ENCODE peak calls at places on chromosomes 3 and 15, in six cellular contexts. G is astrocyte of the spinal cord, S is psoas muscle, C is BE2C, Y is mucosa of descending colon, P is fibroblast of pulmonary artery. E is an unnamed sample.

GRCh38 chr3:185082149-185082548 is 70.7 kb downstream of the C3orf70 start:
- DNase-seq in P (no peak), G (no peak), C (no peak), S (no peak), Y (no peak), E (no peak)

GRCh38 chr3:187958432-187959003 is 195.4 kb upstream of the LPP start:
- DNase-seq in C (no peak), G (no peak), P (no peak), Y (peak; percentile 23), S (no peak), E (no peak)

GRCh38 chr15:39585871-39586301 is 5.0 kb downstream of the THBS1 start:
- DNase-seq in Y (peak; percentile 48), G (no peak), P (no peak), S (no peak), C (no peak), E (no peak)

GRCh38 chr15:37682304-37682703 is 252.1 kb upstream of the TMCO5A start:
- DNase-seq in P (peak; percentile 33), Y (no peak), G (peak; percentile 32), S (no peak), C (no peak), E (no peak)

GRCh38 chr3:27423463-27423862 is 54.3 kb upstream of the NEK10 start:
- DNase-seq in S (no peak), Y (no peak), G (peak; percentile 70), P (peak; percentile 52), C (no peak), E (no peak)

GRCh38 chr3:45473841-45474240 is 85.5 kb downstream of the LARS2 start:
- DNase-seq in G (peak; percentile 68), P (peak; percentile 77), Y (no peak), C (peak; percentile 51), S (peak; percentile 28), E (no peak)

GRCh38 chr3:175127075-175127662 is 268.0 kb downstream of the NAALADL2 start:
- DNase-seq in P (no peak), C (no peak), Y (no peak), S (no peak), G (no peak), E (no peak)

GRCh38 chr15:29072444-29072843 is 186.7 kb downstream of the APBA2 start:
- DNase-seq in G (no peak), P (no peak), C (no peak), Y (no peak), S (no peak), E (peak; percentile 63)

GRCh38 chr15:99347609-99348008 is 96.3 kb downstream of the LRRC28 start:
- DNase-seq in P (peak; percentile 13), G (no peak), C (no peak), Y (no peak), S (no peak), E (no peak)

GRCh38 chr15:42498212-42499038 is 3.0 kb downstream of the SNAP23 start:
- DNase-seq in G (no peak), P (no peak), C (no peak), Y (no peak), S (no peak), E (no peak)

DNA sequence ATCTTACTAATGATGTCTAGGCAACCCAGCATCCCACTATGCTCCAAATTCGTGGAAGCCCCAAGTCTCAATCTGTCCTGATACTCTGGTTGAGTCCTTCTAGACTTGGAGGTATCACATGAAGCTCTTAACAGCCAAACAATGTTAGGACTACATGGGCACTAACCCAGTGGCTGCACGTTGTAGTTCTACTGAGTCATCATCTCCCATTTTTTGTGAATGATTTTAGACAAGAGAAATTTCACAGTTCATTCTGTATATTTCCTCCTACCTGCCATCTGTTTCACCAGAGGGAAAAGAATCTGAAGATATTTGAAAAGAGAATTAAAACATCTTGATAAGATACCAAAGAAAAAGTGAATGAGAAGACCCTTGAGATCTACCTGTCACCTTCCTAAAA is 9.8 kb upstream of the WWTR1 start:
- DNase-seq in C (no peak), G (no peak), S (no peak), P (no peak), Y (no peak), E (no peak)
- H3K4me3 ChIP-seq in C (no peak overlapping the region), G (no peak overlapping the region), S (no peak overlapping the region), P (no peak overlapping the region), Y (no peak overlapping the region), E (no peak overlapping the region)

DNA sequence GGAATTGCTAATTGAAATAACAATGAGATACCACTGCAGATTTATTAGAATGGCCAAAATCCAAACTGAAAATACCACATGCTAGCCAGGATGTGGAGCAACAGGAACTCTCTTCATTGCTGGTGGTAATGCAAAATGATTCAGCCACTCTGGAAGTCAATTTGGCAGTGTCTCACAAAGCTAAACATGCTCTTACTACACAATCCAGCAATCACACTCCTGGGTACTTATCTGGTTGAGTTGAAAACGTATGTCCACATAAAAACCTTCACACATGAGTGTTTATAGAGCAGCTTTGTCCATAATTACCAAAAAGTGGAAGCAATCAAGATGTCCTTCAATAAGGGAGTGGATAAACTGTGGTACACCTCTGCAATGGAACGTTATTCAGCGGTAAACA is 113.3 kb downstream of the SMAD6 start:
- DNase-seq in G (peak; percentile 90), Y (no peak), C (no peak), P (peak; percentile 94), S (no peak), E (no peak)
- TF ChIP-seq CTCF in G (no peak), Y (no peak), C (no peak), P (no peak), S (no peak), E (no peak)

DNA sequence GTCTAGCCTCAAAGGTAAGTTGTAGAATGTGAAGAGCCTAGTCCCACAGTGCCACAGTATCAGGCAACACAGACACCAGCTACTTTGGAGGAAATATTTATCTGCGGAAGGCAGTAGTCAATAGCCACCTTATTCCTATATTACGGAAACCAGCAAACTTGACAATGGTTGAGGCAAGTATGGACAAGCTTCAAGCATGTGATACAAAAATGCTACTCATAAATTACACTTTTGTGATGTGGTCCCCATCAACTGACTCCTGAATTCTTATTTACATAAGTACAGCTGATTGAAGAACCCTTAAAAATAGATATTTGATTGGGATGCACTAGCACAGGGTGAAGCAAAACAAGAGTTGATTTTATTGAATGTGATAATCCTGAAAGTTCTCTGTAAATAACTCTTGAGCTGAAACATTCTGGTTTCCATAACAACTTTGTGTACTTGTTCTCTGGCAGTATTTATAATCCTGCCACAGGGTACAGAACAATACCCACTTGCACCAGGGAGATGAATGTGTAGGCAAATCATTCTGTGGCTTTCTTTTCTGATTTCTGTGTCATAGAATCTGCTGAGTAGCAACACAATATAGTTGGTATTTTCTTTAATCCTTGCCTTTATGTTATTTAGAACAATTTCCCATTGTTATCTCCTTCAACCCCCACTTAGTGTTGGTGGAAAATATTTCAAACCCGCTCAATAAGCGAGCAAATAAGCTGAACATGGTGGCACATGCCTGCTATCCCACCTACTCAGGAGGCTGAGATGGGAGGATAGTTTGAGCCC is at the start of gene ANKUB1:
- DNase-seq in G (no peak), C (no peak), S (no peak), Y (no peak), P (no peak), E (no peak)
- H3K4me3 ChIP-seq in G (no peak within 1 kb of the TSS), C (no peak within 1 kb of the TSS), S (no peak within 1 kb of the TSS), Y (no peak within 1 kb of the TSS), P (no peak within 1 kb of the TSS), E (no peak within 1 kb of the TSS)

GRCh38 chr3:110314512-110315114 is 757.0 kb upstream of the NECTIN3 start:
- DNase-seq in S (no peak), P (peak; percentile 71), Y (peak; percentile 83), G (peak; percentile 65), C (peak; percentile 55), E (peak; percentile 29)
- TF ChIP-seq CTCF in S (peak; percentile 68), P (peak; percentile 77), Y (peak; percentile 60), G (peak; percentile 75), C (peak; percentile 85), E (no peak)

GRCh38 chr3:55664387-55664786 is 177.3 kb upstream of the WNT5A start:
- DNase-seq in G (no peak), Y (no peak), P (no peak), C (no peak), S (no peak), E (no peak)
- H3K4me3 ChIP-seq in G (no peak overlapping the region), Y (no peak overlapping the region), P (no peak overlapping the region), C (no peak overlapping the region), S (no peak overlapping the region), E (no peak overlapping the region)

DNA sequence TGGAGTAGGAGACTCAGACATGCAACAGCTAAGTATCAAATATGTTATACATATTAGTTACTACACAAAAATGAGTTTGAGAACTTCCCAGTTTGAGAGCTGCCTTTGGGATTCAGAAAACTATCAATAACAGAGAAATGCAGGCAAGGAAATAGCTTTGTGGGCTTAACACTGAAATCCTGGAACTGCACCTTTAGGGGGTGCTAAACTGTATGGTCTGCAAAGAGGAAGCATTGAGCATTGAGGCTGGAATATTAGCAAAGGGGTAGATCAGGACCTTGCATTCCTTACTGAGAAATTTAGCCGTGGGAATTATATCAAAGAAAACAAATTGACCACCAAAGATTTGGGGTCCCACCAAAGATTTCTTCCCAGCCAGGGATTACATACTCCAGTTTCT is 580.0 kb downstream of the ZNF385D start:
- DNase-seq in S (no peak), Y (no peak), G (no peak), P (peak; percentile 50), C (no peak), E (no peak)
- TF ChIP-seq CTCF in S (peak; percentile 20), Y (no peak), G (peak; percentile 49), P (peak; percentile 73), C (peak; percentile 11), E (no peak)

GRCh38 chr15:57324590-57324890 is 51.8 kb upstream of the CGNL1 start:
- DNase-seq in S (no peak), C (no peak), P (no peak), G (no peak), Y (no peak), E (no peak)

GRCh38 chr15:57322602-57323250 is 53.6 kb upstream of the CGNL1 start:
- DNase-seq in S (no peak), Y (no peak), C (no peak), P (no peak), G (no peak), E (no peak)

GRCh38 chr15:57324944-57325679 is 51.2 kb upstream of the CGNL1 start:
- DNase-seq in P (no peak), G (no peak), S (no peak), Y (no peak), C (no peak), E (no peak)

GRCh38 chr15:57323299-57323805 is 53.0 kb upstream of the CGNL1 start:
- DNase-seq in G (no peak), P (no peak), Y (no peak), C (no peak), S (no peak), E (no peak)

DNA sequence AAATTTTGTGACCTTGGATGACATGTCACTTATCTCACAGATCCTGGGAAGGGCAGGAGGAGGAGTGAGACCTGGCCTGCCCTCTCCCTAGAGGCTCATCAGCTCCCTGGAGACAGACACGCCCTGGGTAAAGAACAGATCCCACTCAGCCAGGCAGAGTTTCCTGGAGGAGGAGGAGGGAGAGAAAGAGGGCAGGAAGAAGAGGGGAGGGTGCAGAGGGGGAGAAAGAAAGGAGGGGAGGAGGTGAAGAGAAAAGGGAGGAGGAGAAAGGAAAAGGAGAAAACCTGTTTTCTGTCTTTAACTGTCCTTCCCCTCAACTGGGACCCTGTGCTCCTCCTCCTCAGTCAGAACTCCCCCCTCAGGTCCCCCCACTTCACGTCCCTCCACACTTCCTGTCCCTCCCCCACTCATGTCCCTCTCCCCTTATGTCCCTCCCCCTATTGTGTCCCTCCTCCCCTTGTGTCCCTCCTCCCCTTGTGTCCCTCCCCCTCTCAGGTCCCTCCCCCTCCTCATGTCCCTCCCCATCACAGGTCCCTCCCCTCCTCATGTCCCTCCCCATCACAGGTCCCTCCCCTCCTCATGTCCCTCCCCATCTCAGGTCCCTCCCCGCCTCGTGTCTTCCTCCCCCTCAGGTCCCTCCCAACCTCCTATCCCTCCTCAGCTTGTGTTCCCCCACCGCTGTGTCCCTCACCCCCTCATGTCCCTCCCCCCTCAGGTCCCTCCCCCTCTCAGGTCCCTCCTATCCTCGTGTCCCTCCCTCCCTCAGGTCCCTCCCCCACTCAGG is 52.3 kb upstream of the CGNL1 start:
- DNase-seq in G (peak; percentile 77), Y (peak; percentile 85), C (peak; percentile 74), S (no peak), P (no peak), E (no peak)
- H3K4me3 ChIP-seq in G (no peak overlapping the region), Y (no peak overlapping the region), C (no peak overlapping the region), S (no peak overlapping the region), P (no peak overlapping the region), E (no peak overlapping the region)